ENCODE peak calls at places on chromosomes 13 and 19, in five cellular contexts. J, M, Y, X and C are unnamed samples.

GRCh38 chr19:18308051-18308947 is 14.6 kb downstream of the LSM4 start:
- DNase-seq in M (no peak), Y (no peak), X (no peak), J (no peak), C (no peak)

GRCh38 chr19:49875801-49876421 is 1.2 kb downstream of the AKT1S1 start:
- DNase-seq in Y (peak), X (peak), M (peak), J (peak), C (no peak)

GRCh38 chr19:33684550-33685303 is 63.0 kb downstream of the CHST8 start:
- DNase-seq in X (no peak), M (peak), Y (no peak), J (no peak), C (no peak)

GRCh38 chr13:27919934-27920676 is at the start of gene PDX1:
- DNase-seq in Y (peak), X (peak), M (peak), J (no peak), C (no peak)

GRCh38 chr13:112688560-112689497 is 1.0 kb upstream of the ATP11A start:
- DNase-seq in X (peak), M (peak), Y (no peak), J (peak), C (no peak)

GRCh38 chr13:29975287-29975686 is 124.9 kb upstream of the UBL3 start:
- DNase-seq in M (no peak), X (no peak), Y (no peak), J (no peak), C (no peak)

GRCh38 chr13:110702591-110703526 is 3.1 kb downstream of the CARS2 start:
- DNase-seq in Y (no peak), X (no peak), M (no peak), J (peak), C (no peak)

GRCh38 chr13:105642511-105642958 is 892.9 kb downstream of the EFNB2 start:
- DNase-seq in X (peak), Y (no peak), M (no peak), J (peak), C (no peak)

GRCh38 chr19:40264314-40265054 is 20.7 kb downstream of the AKT2 start:
- DNase-seq in X (no peak), Y (no peak), M (no peak), J (no peak), C (no peak)

GRCh38 chr19:33102893-33103292 is 21.9 kb downstream of the GPATCH1 start:
- DNase-seq in Y (no peak), J (no peak), M (no peak), X (no peak), C (no peak)

GRCh38 chr19:10219678-10220077 is 11.5 kb downstream of the S1PR2 start:
- DNase-seq in Y (no peak), M (peak), J (peak), X (peak), C (peak)

GRCh38 chr19:17749912-17750317 is 1.4 kb upstream of the FCHO1 start:
- DNase-seq in Y (no peak), M (no peak), X (no peak), J (no peak), C (no peak)

GRCh38 chr19:1884291-1884718 is 991 bp downstream of the ABHD17A start:
- DNase-seq in J (no peak), Y (no peak), M (no peak), X (no peak), C (no peak)

GRCh38 chr13:59728896-59729545 is 434.7 kb downstream of the DIAPH3 start:
- DNase-seq in X (no peak), J (no peak), Y (no peak), M (no peak), C (no peak)

GRCh38 chr13:108667205-108667604 is 37.8 kb downstream of the MYO16 start:
- DNase-seq in X (no peak), J (no peak), Y (no peak), M (no peak), C (no peak)
- H2BK12ac ChIP-seq in X (no peak), J (no peak), Y (no peak), M (no peak), C (no peak)

DNA sequence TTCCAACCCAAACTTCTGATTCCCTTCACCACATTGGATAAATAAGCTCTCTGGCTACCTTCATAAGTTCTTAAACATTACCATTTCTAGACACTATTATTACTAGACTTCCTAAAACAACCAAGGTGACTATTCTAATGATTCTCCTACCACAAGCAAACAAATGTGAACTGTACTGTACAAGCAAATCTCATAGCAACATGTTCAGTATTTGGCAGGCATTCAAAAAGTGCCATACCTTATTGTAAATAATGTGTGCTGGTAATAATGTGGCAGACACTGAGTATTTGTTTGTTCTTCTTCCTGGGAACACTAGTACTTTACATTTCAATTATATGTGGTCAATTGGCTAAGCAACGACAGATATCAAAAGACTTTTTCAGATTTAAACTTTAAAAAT is 986.0 kb upstream of the SPRY2 start:
- DNase-seq in J (no peak), M (no peak), X (no peak), Y (no peak), C (no peak)
- H2BK12ac ChIP-seq in J (no peak), M (no peak), X (no peak), Y (no peak), C (no peak)

GRCh38 chr19:5297272-5297669 is 43.3 kb downstream of the PTPRS start:
- DNase-seq in M (no peak), J (no peak), X (no peak), Y (no peak), C (no peak)
- H2BK12ac ChIP-seq in M (no peak), J (no peak), X (no peak), Y (no peak), C (no peak)

GRCh38 chr19:13376537-13376936 is 129.7 kb downstream of the CACNA1A start:
- DNase-seq in J (no peak), M (no peak), Y (no peak), X (no peak), C (no peak)
- H2BK12ac ChIP-seq in J (no peak), M (no peak), Y (no peak), X (no peak), C (no peak)

GRCh38 chr13:69951412-69951811 is 156.2 kb upstream of the ATXN8OS start:
- DNase-seq in X (no peak), Y (no peak), J (no peak), M (no peak), C (no peak)
- H2BK12ac ChIP-seq in X (no peak), Y (no peak), J (no peak), M (no peak), C (no peak)

GRCh38 chr19:4705413-4706131 is 18.1 kb downstream of the DPP9 start:
- DNase-seq in M (no peak), J (no peak), X (no peak), Y (no peak), C (no peak)

GRCh38 chr19:4709440-4710280 is 14.0 kb downstream of the DPP9 start:
- DNase-seq in X (peak), M (no peak), J (no peak), Y (no peak), C (no peak)

GRCh38 chr19:4707956-4708650 is 15.5 kb downstream of the DPP9 start:
- DNase-seq in J (no peak), Y (no peak), X (peak), M (no peak), C (no peak)

GRCh38 chr19:4710281-4710600 is 13.4 kb downstream of the DPP9 start:
- DNase-seq in M (no peak), Y (no peak), J (no peak), X (no peak), C (no peak)

GRCh38 chr19:4707322-4707721 is 16.3 kb downstream of the DPP9 start:
- DNase-seq in J (no peak), X (no peak), Y (no peak), M (no peak), C (no peak)
- H2BK12ac ChIP-seq in J (no peak), X (no peak), Y (no peak), M (no peak), C (no peak)

GRCh38 chr13:51499841-51500240 is 47.0 kb upstream of the INTS6 start:
- DNase-seq in Y (no peak), X (no peak), J (no peak), M (no peak), C (no peak)
- H2BK12ac ChIP-seq in Y (no peak), X (no peak), J (no peak), M (no peak), C (no peak)

DNA sequence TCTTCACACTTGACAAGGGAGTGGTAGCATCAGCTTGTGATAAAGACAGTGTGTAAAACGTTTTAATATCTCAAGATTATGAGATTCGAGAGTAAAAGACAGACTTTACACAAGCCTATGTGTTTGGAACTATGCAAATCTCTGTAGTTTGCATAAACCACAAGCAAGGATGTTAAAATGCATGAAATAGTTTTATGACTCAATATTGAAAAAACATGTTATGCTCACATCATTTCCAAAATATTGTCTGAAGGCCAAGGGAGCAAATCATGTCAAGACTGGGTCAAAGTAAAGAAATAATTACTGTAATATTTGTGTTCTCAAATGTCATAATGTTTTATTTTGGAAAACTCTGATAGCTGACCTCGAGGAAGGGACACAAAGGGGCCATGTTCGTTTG is 316.8 kb upstream of the KLF12 start:
- DNase-seq in Y (no peak), X (no peak), M (no peak), J (no peak), C (no peak)
- H2BK12ac ChIP-seq in Y (no peak), X (no peak), M (no peak), J (no peak), C (no peak)

GRCh38 chr13:51584731-51585191 is 499 bp downstream of the WDFY2 start:
- DNase-seq in M (peak), Y (peak), X (peak), J (peak), C (peak)
- H2BK12ac ChIP-seq in M (no peak), Y (no peak), X (peak), J (peak), C (no peak)